ENCODE peak calls at places on chromosomes 13 and 19, in seven cellular contexts. S is A549; L is naive thymus-derived CD4-positive, alpha-beta T cell; Q is K562; H is cardiac muscle cell; B is fibroblast of lung; G is left ventricle myocardium inferior. W is an unnamed sample. For H3K4me1, the result is how much of the 10 kb centered on the place peaks cover.

GRCh38 chr19:29277107-29277506 is 64.2 kb upstream of the UQCRFS1 start:
- DNase-seq in H (peak), G (no peak), B (no peak), L (peak), Q (no peak), S (no peak), W (peak)

GRCh38 chr13:84200971-84201370 is 318.7 kb upstream of the SLITRK1 start:
- DNase-seq in L (no peak), B (no peak), G (no peak), S (no peak), Q (no peak), H (no peak), W (no peak)

GRCh38 chr13:71702253-71702652 is 164.8 kb downstream of the DACH1 start:
- DNase-seq in L (no peak), S (no peak), B (no peak), H (no peak), Q (no peak), G (no peak), W (no peak)

GRCh38 chr19:3575260-3575741 is 2.6 kb downstream of the HMG20B start:
- DNase-seq in Q (no peak), L (no peak), S (no peak), H (no peak), G (no peak), B (no peak), W (no peak)

GRCh38 chr19:1401138-1401888 is at the start of gene GAMT:
- DNase-seq in G (peak), H (peak), Q (peak), B (no peak), S (no peak), L (peak), W (peak)

GRCh38 chr19:17721821-17722220 is 2.5 kb downstream of the MAP1S start:
- DNase-seq in L (no peak), H (no peak), G (peak), S (no peak), Q (no peak), B (no peak), W (no peak)

GRCh38 chr13:48775804-48776203 is 122.1 kb downstream of the CYSLTR2 start:
- DNase-seq in H (peak), S (no peak), Q (no peak), B (peak), G (no peak), L (no peak), W (no peak)

GRCh38 chr19:10352764-10353671 is 13.6 kb upstream of the ICAM3 start:
- DNase-seq in S (no peak), H (peak), Q (peak), L (no peak), G (peak), B (peak), W (no peak)

GRCh38 chr13:24074687-24075086 is 85.8 kb upstream of the SPATA13 start:
- DNase-seq in B (no peak), Q (no peak), H (no peak), L (no peak), S (no peak), G (no peak), W (no peak)

GRCh38 chr19:42253245-42254082 is 1.5 kb downstream of the ERF start:
- DNase-seq in G (peak), Q (peak), B (peak), S (peak), L (peak), H (peak), W (peak)

GRCh38 chr19:32362318-32362691 is 16.9 kb downstream of the ZNF507 start:
- DNase-seq in G (no peak), H (no peak), S (no peak), Q (no peak), L (no peak), B (no peak), W (no peak)

GRCh38 chr13:108573455-108573854 is 56.0 kb upstream of the MYO16 start:
- DNase-seq in G (no peak), Q (no peak), H (no peak), L (no peak), B (no peak), S (no peak), W (no peak)

GRCh38 chr13:72029981-72030380 is 163.0 kb upstream of the DACH1 start:
- DNase-seq in B (no peak), Q (no peak), L (no peak), G (no peak), S (no peak), H (no peak), W (no peak)

GRCh38 chr13:48790199-48790598 is 136.5 kb downstream of the CYSLTR2 start:
- DNase-seq in L (no peak), G (no peak), S (no peak), B (no peak), H (no peak), Q (no peak), W (no peak)

DNA sequence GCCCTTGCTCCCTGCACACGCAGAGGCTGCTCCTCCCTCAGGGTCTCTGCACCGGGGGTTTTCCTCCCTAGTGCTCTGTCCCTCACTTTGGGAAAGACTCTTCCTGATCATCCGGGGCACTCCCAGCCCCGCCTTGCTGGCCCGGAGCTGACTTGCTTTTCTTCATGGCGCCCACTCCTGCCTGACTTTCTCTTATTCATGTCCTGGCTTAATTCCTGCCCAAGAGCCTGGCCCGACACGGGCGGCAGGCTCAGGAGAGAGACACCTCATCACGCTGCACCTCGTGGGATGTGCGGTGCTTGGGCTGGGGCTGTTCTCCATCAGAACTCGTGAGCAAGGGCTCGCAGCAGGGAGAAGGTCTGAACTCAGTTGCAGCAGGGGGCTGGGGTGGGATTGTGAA is 11.8 kb upstream of the PLA2G4C start:
- DNase-seq in S (no peak), Q (no peak), H (no peak), G (no peak), B (no peak), L (no peak), W (no peak)
- H3K4me1 ChIP-seq in S (under half), Q (under half), H (under half), G (under half), B (under half), L (under half), W (under half)

GRCh38 chr13:110390572-110390971 is 83.5 kb downstream of the COL4A2 start:
- DNase-seq in G (no peak), B (peak), S (no peak), H (peak), Q (no peak), L (no peak), W (no peak)
- H3K4me1 ChIP-seq in G (half or more), B (half or more), S (under half), H (under half), Q (under half), L (under half), W (under half)

DNA sequence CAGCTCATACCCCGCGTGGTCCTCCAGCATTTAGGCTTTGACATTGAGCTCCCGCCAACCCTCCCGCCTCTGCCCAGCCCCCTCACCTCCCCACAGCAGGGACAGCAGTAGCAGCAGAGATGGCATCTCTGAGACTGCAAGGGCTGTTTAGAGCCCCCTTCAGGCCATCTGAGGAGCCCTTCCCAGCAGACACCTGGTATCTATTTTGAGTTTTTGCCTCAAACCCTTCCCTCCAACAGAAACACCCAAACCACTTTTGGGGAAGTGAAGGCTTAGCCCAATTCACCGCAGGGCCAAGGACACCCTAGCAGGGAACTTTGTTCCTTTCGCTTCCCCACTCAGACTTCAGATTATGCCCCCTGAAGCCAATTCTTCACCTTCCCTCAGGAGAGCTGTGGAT is 6.3 kb upstream of the ZNF175 start:
- DNase-seq in H (no peak), B (no peak), S (no peak), L (no peak), G (no peak), Q (peak), W (no peak)
- H3K4me1 ChIP-seq in H (under half), B (under half), S (under half), L (under half), G (under half), Q (under half), W (under half)

DNA sequence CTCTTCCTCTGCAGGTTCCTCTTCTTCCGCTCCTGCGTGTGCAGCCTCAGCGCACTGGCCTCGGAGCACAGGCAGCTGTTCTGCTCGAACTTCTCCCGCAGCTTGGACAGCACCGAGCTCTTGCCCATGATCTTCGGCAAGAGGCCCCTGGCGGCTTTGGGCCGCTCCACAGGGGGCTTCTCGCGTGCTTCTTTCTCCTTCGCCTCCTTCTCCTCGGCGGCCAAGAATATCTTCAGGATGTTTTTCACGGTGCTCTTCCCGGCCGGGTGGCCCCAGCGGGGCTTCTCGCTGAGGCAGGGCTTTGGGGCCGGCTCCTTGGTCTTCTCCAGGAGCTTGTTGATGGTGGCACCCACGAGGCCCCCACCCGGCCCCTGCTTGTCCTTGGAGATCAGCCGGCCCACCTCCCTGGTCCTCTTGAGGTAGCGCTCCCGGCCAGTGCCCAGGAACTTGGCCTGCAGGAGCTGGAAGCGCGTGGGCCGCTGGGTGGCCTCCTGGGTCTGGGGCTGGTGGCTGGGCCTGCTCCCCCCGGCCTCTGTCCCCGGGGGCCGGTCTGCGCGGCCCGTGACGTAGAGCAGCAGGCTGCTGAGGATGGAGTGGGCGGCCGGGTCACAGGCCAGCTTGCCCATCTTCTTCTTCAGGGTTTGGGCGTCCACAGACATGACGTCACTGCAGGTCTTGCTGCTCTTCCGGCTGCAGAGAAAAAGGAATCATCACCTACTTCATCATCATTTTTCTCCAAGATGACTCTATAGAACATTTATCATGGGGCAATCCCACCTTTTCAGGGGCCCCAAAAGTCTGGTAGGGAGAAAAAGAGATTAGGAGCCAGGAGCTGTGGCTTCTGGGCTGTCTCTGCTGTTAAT is 43.8 kb upstream of the GRTP1 start:
- DNase-seq in L (no peak), G (no peak), Q (no peak), B (no peak), H (no peak), S (no peak), W (no peak)
- H3K4me1 ChIP-seq in L (under half), G (half or more), Q (under half), B (under half), H (under half), S (under half), W (under half)

GRCh38 chr19:8575467-8575997 is 1.7 kb downstream of the MYO1F start:
- DNase-seq in L (peak), H (peak), Q (no peak), S (no peak), B (peak), G (no peak), W (peak)
- H3K4me1 ChIP-seq in L (half or more), H (under half), Q (under half), S (under half), B (under half), G (under half), W (half or more)

W was measured in effector memory CD4-positive, alpha-beta T cell.